ENCODE peak calls at places on chromosome 5, in seven cellular contexts. J, G, W, Q, S, P and R are unnamed samples.

GRCh38 chr5:9373586-9373985 is 172.3 kb downstream of the SEMA5A start:
- DNase-seq in G (no peak), J (no peak), Q (no peak), W (no peak), P (no peak), S (peak), R (no peak)

GRCh38 chr5:149143470-149143869 is 2.2 kb downstream of the ABLIM3 start:
- DNase-seq in Q (no peak), P (peak), G (no peak), W (peak), S (peak), J (no peak), R (no peak)

GRCh38 chr5:4613440-4613839 is 526.7 kb upstream of the ADAMTS16 start:
- DNase-seq in W (no peak), Q (no peak), G (no peak), P (no peak), S (no peak), J (no peak), R (no peak)

GRCh38 chr5:68368280-68368679 is 152.7 kb downstream of the PIK3R1 start:
- DNase-seq in S (peak), J (peak), G (no peak), P (no peak), W (no peak), Q (no peak), R (peak)

GRCh38 chr5:31378838-31379237 is 153.1 kb downstream of the DROSHA start:
- DNase-seq in Q (no peak), P (no peak), J (no peak), S (peak), W (no peak), G (no peak), R (no peak)

GRCh38 chr5:168287362-168287761 is 4.1 kb upstream of the WWC1 start:
- DNase-seq in W (no peak), G (no peak), P (no peak), S (no peak), Q (no peak), J (no peak), R (no peak)

GRCh38 chr5:129099184-129099570 is 4.6 kb downstream of the ISOC1 start:
- DNase-seq in Q (no peak), J (no peak), W (no peak), G (no peak), P (no peak), S (peak), R (no peak)

GRCh38 chr5:127925916-127926315 is 157.7 kb upstream of the SLC12A2 start:
- DNase-seq in P (no peak), Q (no peak), G (no peak), S (no peak), J (no peak), W (peak), R (no peak)

GRCh38 chr5:44983006-44983405 is 174.3 kb downstream of the MRPS30 start:
- DNase-seq in S (no peak), J (no peak), P (no peak), G (no peak), W (no peak), Q (no peak), R (no peak)

GRCh38 chr5:172943283-172943841 is 15.9 kb upstream of the RPL26L1 start:
- DNase-seq in Q (peak), P (no peak), W (no peak), G (no peak), J (no peak), S (peak), R (no peak)

GRCh38 chr5:169805527-169805934 is 168.5 kb downstream of the DOCK2 start:
- DNase-seq in J (no peak), Q (no peak), G (no peak), S (peak), P (no peak), W (no peak), R (no peak)

GRCh38 chr5:164204338-164204946 is 699.0 kb downstream of the MAT2B start:
- DNase-seq in Q (no peak), G (no peak), J (no peak), S (peak), W (no peak), P (no peak), R (no peak)

GRCh38 chr5:127562252-127562651 is 44.8 kb downstream of the PRRC1 start:
- DNase-seq in J (peak), Q (no peak), P (no peak), G (no peak), S (no peak), W (no peak), R (peak)

GRCh38 chr5:92556747-92557146 is 1024.3 kb downstream of the NR2F1-AS1 start:
- DNase-seq in S (no peak), Q (no peak), P (no peak), J (no peak), W (no peak), G (no peak), R (no peak)

GRCh38 chr5:170269579-170269978 is 28.0 kb downstream of the LCP2 start:
- DNase-seq in G (no peak), J (no peak), W (no peak), P (peak), S (no peak), Q (no peak), R (no peak)

GRCh38 chr5:135137146-135137915 is 103.3 kb upstream of the PITX1 start:
- DNase-seq in P (no peak), G (no peak), J (no peak), Q (no peak), W (no peak), S (no peak), R (no peak)

GRCh38 chr5:52139888-52140580 is 647.7 kb upstream of the ITGA1 start:
- DNase-seq in J (no peak), Q (no peak), P (no peak), S (no peak), G (no peak), W (no peak), R (no peak)

GRCh38 chr5:136133416-136134383 is 1.1 kb downstream of the SMAD5 start:
- DNase-seq in G (peak), S (peak), W (peak), P (peak), J (peak), Q (peak), R (peak)

GRCh38 chr5:35285011-35285410 is 54.7 kb upstream of the PRLR start:
- DNase-seq in Q (no peak), G (no peak), S (no peak), P (no peak), W (no peak), J (no peak), R (no peak)

GRCh38 chr5:149133795-149134777 is 7.2 kb upstream of the ABLIM3 start:
- DNase-seq in G (peak), P (peak), J (no peak), S (peak), Q (peak), W (peak), R (no peak)

GRCh38 chr5:96582343-96582742 is 79.8 kb upstream of the CAST start:
- DNase-seq in P (no peak), J (no peak), G (no peak), Q (no peak), W (no peak), S (peak), R (no peak)

GRCh38 chr5:98796197-98796972 is 22.9 kb downstream of the RGMB start:
- DNase-seq in W (peak), S (peak), Q (no peak), P (peak), J (peak), G (peak), R (peak)

GRCh38 chr5:163874431-163874830 is 369.0 kb downstream of the MAT2B start:
- DNase-seq in S (no peak), J (no peak), W (no peak), P (no peak), Q (no peak), G (no peak), R (no peak)

GRCh38 chr5:58722160-58722559 is 139.3 kb downstream of the RAB3C start:
- DNase-seq in J (no peak), W (no peak), Q (no peak), P (no peak), G (no peak), S (no peak), R (no peak)

GRCh38 chr5:96470825-96471224 is 37.8 kb upstream of the PCSK1 start:
- DNase-seq in Q (no peak), W (no peak), J (no peak), S (no peak), G (no peak), P (no peak), R (no peak)

GRCh38 chr5:119418782-119419101 is 33.6 kb upstream of the HSD17B4 start:
- DNase-seq in P (no peak), S (no peak), J (no peak), Q (no peak), G (no peak), W (no peak), R (no peak)

GRCh38 chr5:174091006-174091578 is 45.6 kb downstream of the NSG2 start:
- DNase-seq in S (no peak), W (no peak), P (no peak), J (no peak), Q (no peak), G (no peak), R (no peak)

GRCh38 chr5:88269222-88269771 is 652 bp upstream of the TMEM161B start:
- DNase-seq in G (no peak), P (peak), S (peak), J (peak), W (peak), Q (no peak), R (peak)

GRCh38 chr5:153573326-153574033 is 83.0 kb downstream of the GRIA1 start:
- DNase-seq in P (no peak), Q (peak), G (no peak), W (peak), J (no peak), S (no peak), R (no peak)

GRCh38 chr5:170755679-170756456 is 27.7 kb upstream of the GABRP start:
- DNase-seq in W (peak), G (no peak), S (no peak), J (no peak), Q (peak), P (no peak), R (no peak)

GRCh38 chr5:16140944-16141343 is 38.6 kb downstream of the MARCHF11 start:
- DNase-seq in S (no peak), J (no peak), Q (no peak), G (no peak), W (no peak), P (no peak), R (no peak)

GRCh38 chr5:66494437-66494836 is 101.8 kb upstream of the MAST4 start:
- DNase-seq in S (no peak), G (no peak), J (no peak), W (no peak), Q (no peak), P (no peak), R (no peak)

GRCh38 chr5:64637144-64637543 is 53.2 kb upstream of the SHISAL2B start:
- DNase-seq in P (no peak), W (no peak), S (no peak), Q (no peak), J (no peak), G (no peak), R (no peak)

GRCh38 chr5:65481635-65482271 is at the start of gene ADAMTS6:
- DNase-seq in S (peak), P (peak), Q (peak), J (peak), G (peak), W (peak), R (peak)

GRCh38 chr5:56951946-56952691 is at the start of gene MIER3:
- DNase-seq in P (peak), G (peak), W (peak), Q (peak), J (peak), S (peak), R (peak)

GRCh38 chr5:80129146-80129545 is 94.0 kb downstream of the THBS4 start:
- DNase-seq in W (no peak), S (no peak), G (no peak), P (no peak), J (no peak), Q (no peak), R (no peak)

GRCh38 chr5:150153957-150154617 is 1.6 kb downstream of the PDGFRB start:
- DNase-seq in J (peak), S (peak), W (no peak), P (no peak), Q (no peak), G (no peak), R (peak)
- TF ChIP-seq POLR2A in J (no peak), S (peak), W (no peak), P (no peak), Q (no peak), G (no peak), R (no peak)

GRCh38 chr5:138213161-138214029 is at the start of gene CDC23:
- DNase-seq in S (peak), Q (peak), J (peak), W (peak), P (peak), G (peak), R (peak)
- TF ChIP-seq POLR2A in S (peak), Q (peak), J (peak), W (no peak), P (no peak), G (peak), R (peak)

DNA sequence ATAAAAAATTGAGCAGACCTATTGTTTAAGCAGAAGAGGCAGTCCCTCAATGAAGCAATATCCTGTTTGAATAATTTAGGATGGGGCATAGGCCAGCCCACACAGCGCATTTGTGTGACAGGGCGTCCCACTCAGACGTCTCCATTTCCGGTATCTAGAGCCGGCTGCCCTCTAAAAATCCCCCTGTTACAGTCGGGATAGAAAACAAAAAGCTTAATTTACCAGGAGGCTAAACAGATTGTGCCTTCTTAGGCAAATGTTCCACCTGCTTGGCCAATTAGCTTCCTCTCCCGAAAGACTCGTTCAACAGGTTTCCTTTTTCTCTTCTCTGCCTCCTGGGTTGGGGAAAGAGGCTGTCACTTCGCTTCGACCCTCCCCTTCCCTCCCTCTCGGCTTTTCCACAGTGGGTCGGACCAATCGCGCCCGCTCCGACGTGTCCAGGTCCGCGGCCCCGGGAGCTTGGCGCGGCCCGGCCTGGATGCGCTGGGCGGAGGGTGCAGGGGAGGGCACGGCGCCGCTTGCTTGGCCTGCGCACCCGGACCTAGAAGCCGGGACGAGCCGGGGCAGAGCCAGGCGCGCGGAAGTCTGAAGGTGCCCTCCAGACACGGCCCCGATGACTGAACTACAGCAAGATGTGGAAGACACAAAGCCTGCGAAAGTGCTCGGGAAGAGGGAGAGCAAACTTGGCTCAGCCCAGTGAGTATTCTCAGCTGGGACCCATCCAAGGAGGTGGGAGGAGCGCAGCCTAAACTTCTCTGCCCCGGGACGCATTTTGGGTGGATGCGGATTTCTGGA is at the start of gene GRAMD2B:
- DNase-seq in J (peak), W (peak), Q (peak), P (peak), G (peak), S (peak), R (peak)
- TF ChIP-seq POLR2A in J (peak), W (peak), Q (peak), P (peak), G (peak), S (peak), R (peak)

GRCh38 chr5:139403787-139404483 is at the start of gene SPATA24:
- DNase-seq in G (peak), W (peak), J (peak), S (peak), Q (peak), P (peak), R (peak)
- TF ChIP-seq POLR2A in G (peak), W (no peak), J (peak), S (peak), Q (no peak), P (no peak), R (no peak)

GRCh38 chr5:179805529-179806249 is 977 bp downstream of the MGAT4B start:
- DNase-seq in P (peak), S (no peak), W (peak), J (no peak), Q (peak), G (peak), R (peak)
- TF ChIP-seq POLR2A in P (no peak), S (no peak), W (peak), J (no peak), Q (no peak), G (no peak), R (no peak)

DNA sequence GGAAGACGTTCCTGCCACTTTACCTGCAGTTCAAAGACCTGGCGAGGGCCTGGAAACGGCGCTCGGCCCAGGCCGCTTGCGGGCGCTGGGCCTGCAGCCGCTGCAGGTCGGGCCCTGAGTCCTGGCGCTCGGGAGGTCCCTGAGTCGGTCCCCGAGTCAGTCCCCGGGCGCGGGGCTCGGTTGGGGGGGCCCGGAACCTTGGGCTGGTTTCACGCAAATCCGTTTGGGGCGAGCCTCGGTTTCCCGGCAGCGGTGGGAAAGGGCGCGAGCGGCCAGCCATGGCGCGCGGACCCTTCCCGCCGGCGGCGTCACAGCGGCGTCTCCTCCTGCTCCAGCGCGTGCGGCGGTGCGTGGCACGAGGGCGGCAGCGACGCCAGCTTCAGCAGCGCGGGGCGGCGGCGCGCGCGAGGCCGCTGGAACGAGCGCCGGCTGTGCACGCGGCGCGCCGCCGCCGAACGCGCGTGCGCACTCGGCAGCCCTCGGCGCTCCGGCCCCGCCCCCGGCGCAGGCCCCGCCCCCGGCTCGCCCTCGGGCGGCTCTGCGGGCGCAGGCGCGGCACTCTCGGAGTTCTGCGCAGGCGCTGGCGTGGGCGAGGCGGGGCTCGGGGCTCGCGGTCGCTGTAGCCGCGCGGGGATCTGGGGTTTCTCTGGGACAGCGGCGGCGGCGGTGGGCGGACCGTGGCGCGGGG is 29.8 kb downstream of the EXOC3 start:
- DNase-seq in G (peak), J (peak), P (peak), S (peak), Q (peak), W (peak), R (peak)
- TF ChIP-seq POLR2A in G (peak), J (peak), P (peak), S (peak), Q (no peak), W (peak), R (no peak)